ENCODE peak calls at places on chromosomes 11 and 22, in four cellular contexts. One of them, this sample, is unnamed.

GRCh38 chr22:48156603-48157355 is 1394.3 kb downstream of the TBC1D22A start:
- DNase-seq in A549: no peak
- DNase-seq in ovary: no peak
- DNase-seq in Calu3: no peak
- DNase-seq in this sample: no peak

GRCh38 chr11:46390331-46391171 is 1.0 kb downstream of the CHRM4 start:
- DNase-seq in ovary: no peak
- DNase-seq in A549: no peak
- DNase-seq in Calu3: no peak
- DNase-seq in this sample: no peak

GRCh38 chr22:27358096-27358870 is 443.3 kb downstream of the MN1 start:
- DNase-seq in ovary: no peak
- DNase-seq in A549: no peak
- DNase-seq in Calu3: no peak
- DNase-seq in this sample: no peak

GRCh38 chr22:42360348-42360747 is 71.9 kb downstream of the NFAM1 start:
- DNase-seq in A549: no peak
- DNase-seq in ovary: no peak
- DNase-seq in Calu3: no peak
- DNase-seq in this sample: no peak

GRCh38 chr11:120540744-120541143 is 29.2 kb downstream of the GRIK4 start:
- DNase-seq in ovary: no peak
- DNase-seq in Calu3: no peak
- DNase-seq in A549: no peak
- DNase-seq in this sample: no peak

GRCh38 chr11:122046846-122047245 is 69.2 kb downstream of the BLID start:
- DNase-seq in A549: no peak
- DNase-seq in Calu3: no peak
- DNase-seq in ovary: no peak
- DNase-seq in this sample: no peak

GRCh38 chr11:121936781-121937447 is 179.1 kb downstream of the BLID start:
- DNase-seq in ovary: no peak
- DNase-seq in A549: no peak
- DNase-seq in Calu3: no peak
- DNase-seq in this sample: no peak

GRCh38 chr11:76577199-76577920 is 93.2 kb downstream of the LRRC32 start:
- DNase-seq in Calu3: peak
- DNase-seq in A549: peak
- DNase-seq in ovary: no peak
- DNase-seq in this sample: peak

GRCh38 chr11:64540426-64540825 is 50.6 kb upstream of the SLC22A12 start:
- DNase-seq in A549: no peak
- DNase-seq in ovary: no peak
- DNase-seq in Calu3: no peak
- DNase-seq in this sample: no peak

GRCh38 chr11:46850829-46851380 is 4.8 kb upstream of the CKAP5 start:
- DNase-seq in A549: no peak
- DNase-seq in ovary: no peak
- DNase-seq in Calu3: no peak
- DNase-seq in this sample: no peak

GRCh38 chr11:7673724-7674434 is 579 bp upstream of the CYB5R2 start:
- DNase-seq in Calu3: peak
- DNase-seq in A549: no peak
- DNase-seq in ovary: peak
- DNase-seq in this sample: no peak

GRCh38 chr11:115324569-115325432 is 179.4 kb downstream of the CADM1 start:
- DNase-seq in Calu3: peak
- DNase-seq in A549: peak
- DNase-seq in ovary: no peak
- DNase-seq in this sample: no peak

GRCh38 chr11:122700676-122701075 is 45.2 kb downstream of the UBASH3B start:
- DNase-seq in A549: no peak
- DNase-seq in ovary: no peak
- DNase-seq in Calu3: no peak
- DNase-seq in this sample: no peak

GRCh38 chr22:28983190-28983589 is 78.4 kb downstream of the C22orf31 start:
- DNase-seq in A549: no peak
- DNase-seq in ovary: no peak
- DNase-seq in Calu3: no peak
- DNase-seq in this sample: no peak

GRCh38 chr11:63687845-63688244 is 6.5 kb downstream of the RTN3 start:
- DNase-seq in ovary: no peak
- DNase-seq in A549: no peak
- DNase-seq in Calu3: no peak
- DNase-seq in this sample: no peak

GRCh38 chr11:14623036-14623435 is 20.6 kb upstream of the PDE3B start:
- DNase-seq in ovary: no peak
- DNase-seq in A549: no peak
- DNase-seq in Calu3: no peak
- DNase-seq in this sample: no peak
- TF ChIP-seq CTCF in ovary: no peak
- TF ChIP-seq CTCF in A549: no peak
- TF ChIP-seq CTCF in Calu3: no peak
- TF ChIP-seq CTCF in this sample: no peak

DNA sequence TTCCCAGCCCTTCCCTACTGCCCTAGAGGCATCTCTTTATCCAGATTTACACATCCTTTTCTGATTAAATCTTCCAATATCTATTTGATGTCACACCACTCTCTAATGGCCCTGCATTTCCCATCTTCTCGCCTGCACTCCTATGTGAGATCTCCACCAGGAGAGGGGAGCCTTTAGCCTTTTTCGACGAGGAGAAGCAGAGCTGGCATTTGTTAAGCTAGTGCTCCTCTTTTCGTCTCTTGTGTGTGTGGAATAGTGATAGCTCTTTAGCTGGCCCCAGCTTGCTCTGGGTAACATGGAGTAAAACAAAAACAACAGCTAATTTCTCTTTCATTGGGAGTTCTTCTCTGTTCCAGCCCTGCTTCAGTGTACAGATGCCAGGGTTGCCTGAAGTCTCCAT is 536.5 kb downstream of the NTM start:
- DNase-seq in Calu3: no peak
- DNase-seq in ovary: no peak
- DNase-seq in A549: no peak
- DNase-seq in this sample: no peak
- TF ChIP-seq CTCF in Calu3: no peak
- TF ChIP-seq CTCF in ovary: no peak
- TF ChIP-seq CTCF in A549: no peak
- TF ChIP-seq CTCF in this sample: no peak

GRCh38 chr11:127006311-127006710 is 5.7 kb upstream of the KIRREL3 start:
- DNase-seq in ovary: no peak
- DNase-seq in Calu3: no peak
- DNase-seq in A549: no peak
- DNase-seq in this sample: no peak

GRCh38 chr11:127000991-127001390 is 421 bp upstream of the KIRREL3 start:
- DNase-seq in ovary: no peak
- DNase-seq in Calu3: no peak
- DNase-seq in A549: no peak
- DNase-seq in this sample: no peak

GRCh38 chr11:127002669-127003259 is 2.2 kb upstream of the KIRREL3 start:
- DNase-seq in ovary: no peak
- DNase-seq in Calu3: no peak
- DNase-seq in A549: no peak
- DNase-seq in this sample: no peak

GRCh38 chr11:127000291-127000968 is at the start of gene KIRREL3:
- DNase-seq in A549: peak
- DNase-seq in ovary: no peak
- DNase-seq in Calu3: no peak
- DNase-seq in this sample: peak

GRCh38 chr11:127003260-127003981 is 2.9 kb upstream of the KIRREL3 start:
- DNase-seq in A549: peak
- DNase-seq in Calu3: peak
- DNase-seq in ovary: no peak
- DNase-seq in this sample: peak
- TF ChIP-seq CTCF in A549: peak
- TF ChIP-seq CTCF in Calu3: peak
- TF ChIP-seq CTCF in ovary: no peak
- TF ChIP-seq CTCF in this sample: peak

GRCh38 chr11:70082829-70083228 is 4.7 kb downstream of the ANO1 start:
- DNase-seq in ovary: no peak
- DNase-seq in A549: peak
- DNase-seq in Calu3: peak
- DNase-seq in this sample: no peak
- TF ChIP-seq CTCF in ovary: no peak
- TF ChIP-seq CTCF in A549: peak
- TF ChIP-seq CTCF in Calu3: peak
- TF ChIP-seq CTCF in this sample: no peak

DNA sequence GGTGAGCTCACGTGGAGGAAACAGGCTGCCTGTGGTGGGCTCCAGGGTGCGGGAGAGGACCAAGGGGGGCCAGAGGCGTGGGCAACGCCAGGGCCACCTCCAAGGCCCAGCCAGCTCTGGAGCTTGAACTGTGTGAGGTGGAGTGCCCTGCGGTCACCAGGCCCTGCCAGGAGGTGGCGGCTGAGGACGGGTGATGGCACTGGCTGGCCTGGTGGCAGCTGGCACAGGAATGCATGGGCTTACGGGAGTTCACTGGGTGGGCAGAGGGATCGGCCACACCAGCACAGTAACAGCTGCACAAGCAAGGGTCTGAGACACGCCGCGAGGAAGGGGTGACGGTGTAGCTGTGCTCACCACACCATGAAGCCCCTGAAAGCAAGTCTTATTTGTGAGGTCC is 15.8 kb downstream of the TOLLIP start:
- DNase-seq in Calu3: peak
- DNase-seq in ovary: peak
- DNase-seq in A549: peak
- DNase-seq in this sample: no peak
- TF ChIP-seq CTCF in Calu3: peak
- TF ChIP-seq CTCF in ovary: no peak
- TF ChIP-seq CTCF in A549: peak
- TF ChIP-seq CTCF in this sample: no peak

GRCh38 chr22:17742528-17742902 is 31.8 kb downstream of the BID start:
- DNase-seq in Calu3: peak
- DNase-seq in ovary: peak
- DNase-seq in A549: peak
- DNase-seq in this sample: peak
- TF ChIP-seq CTCF in Calu3: peak
- TF ChIP-seq CTCF in ovary: peak
- TF ChIP-seq CTCF in A549: peak
- TF ChIP-seq CTCF in this sample: peak

DNA sequence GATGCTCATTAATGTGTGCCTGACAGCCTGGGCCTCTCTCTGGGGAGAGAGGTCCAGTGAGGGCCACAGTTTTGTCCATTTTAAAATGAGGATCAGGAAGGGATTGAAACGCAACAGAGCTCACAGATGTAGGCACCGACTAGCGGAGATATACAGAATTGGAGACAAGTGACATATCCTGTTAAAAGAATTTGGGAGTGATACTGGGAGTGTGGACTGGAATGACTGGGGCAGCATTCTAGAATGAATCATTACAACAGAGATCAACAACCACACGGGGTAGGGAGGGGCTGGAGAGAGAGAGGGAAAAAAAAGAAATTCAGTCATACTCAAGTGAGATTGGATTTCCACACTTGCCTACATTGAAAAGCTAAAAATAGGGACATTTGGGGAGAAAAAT is 2.5 kb upstream of the NCAM1 start:
- DNase-seq in A549: peak
- DNase-seq in ovary: no peak
- DNase-seq in Calu3: peak
- DNase-seq in this sample: no peak
- TF ChIP-seq CTCF in A549: no peak
- TF ChIP-seq CTCF in ovary: no peak
- TF ChIP-seq CTCF in Calu3: no peak
- TF ChIP-seq CTCF in this sample: peak

GRCh38 chr11:85694385-85694980 is 8.5 kb upstream of the CCDC89 start:
- DNase-seq in ovary: no peak
- DNase-seq in Calu3: peak
- DNase-seq in A549: peak
- DNase-seq in this sample: no peak
- TF ChIP-seq CTCF in ovary: no peak
- TF ChIP-seq CTCF in Calu3: no peak
- TF ChIP-seq CTCF in A549: peak
- TF ChIP-seq CTCF in this sample: no peak

GRCh38 chr11:78344676-78345075 is 72.9 kb downstream of the GAB2 start:
- DNase-seq in A549: no peak
- DNase-seq in ovary: no peak
- DNase-seq in Calu3: no peak
- DNase-seq in this sample: no peak
- TF ChIP-seq CTCF in A549: no peak
- TF ChIP-seq CTCF in ovary: no peak
- TF ChIP-seq CTCF in Calu3: no peak
- TF ChIP-seq CTCF in this sample: no peak

This sample was measured in mesothelial cell of epicardium.